ENCODE peak calls at places on chromosomes 7 and 10, in six cellular contexts. P, Y, C, L, R and F are unnamed samples.

GRCh38 chr7:134662871-134663205 is 16.2 kb downstream of the BPGM start:
- DNase-seq in P (no peak), Y (no peak), C (no peak), L (no peak), R (no peak), F (no peak)

GRCh38 chr7:106291247-106291646 is 6.5 kb upstream of the NAMPT start:
- DNase-seq in P (no peak), Y (no peak), C (no peak), L (no peak), R (no peak), F (no peak)

GRCh38 chr10:929965-930364 is 1.5 kb downstream of the LARP4B start:
- DNase-seq in P (peak; percentile 36), Y (no peak), C (no peak), L (no peak), R (no peak), F (peak; percentile 73)

GRCh38 chr7:494261-494687 is 25.4 kb downstream of the PDGFA start:
- DNase-seq in P (no peak), Y (no peak), C (no peak), L (no peak), R (no peak), F (no peak)

GRCh38 chr7:36855330-36855729 is 131.0 kb upstream of the AOAH start:
- DNase-seq in P (no peak), Y (no peak), C (no peak), L (peak; percentile 81), R (no peak), F (no peak)

GRCh38 chr7:75958802-75959543 is 35.4 kb downstream of the TMEM120A start:
- DNase-seq in P (no peak), Y (no peak), C (no peak), L (no peak), R (no peak), F (no peak)

GRCh38 chr10:33180390-33180789 is 154.1 kb downstream of the NRP1 start:
- DNase-seq in P (no peak), Y (no peak), C (no peak), L (no peak), R (no peak), F (no peak)

GRCh38 chr7:138008588-138009349 is 6.9 kb upstream of the CREB3L2 start:
- DNase-seq in P (peak; percentile 77), Y (peak; percentile 59), C (no peak), L (peak; percentile 46), R (peak; percentile 57), F (peak; percentile 75)

GRCh38 chr10:128526793-128527375 is 400.7 kb upstream of the MKI67 start:
- DNase-seq in P (no peak), Y (peak; percentile 16), C (no peak), L (no peak), R (peak; percentile 9), F (no peak)

GRCh38 chr7:19284596-19285300 is 139.5 kb upstream of the FERD3L start:
- DNase-seq in P (no peak), Y (no peak), C (no peak), L (peak; percentile 9), R (no peak), F (no peak)

GRCh38 chr10:22345301-22346086 is at the start of gene SPAG6:
- DNase-seq in P (no peak), Y (no peak), C (no peak), L (no peak), R (no peak), F (peak; percentile 37)

GRCh38 chr7:54560726-54561125 is 18.6 kb downstream of the VSTM2A start:
- DNase-seq in P (no peak), Y (no peak), C (no peak), L (peak; percentile 55), R (no peak), F (no peak)

GRCh38 chr7:22854158-22855048 is 31.8 kb upstream of the TOMM7 start:
- DNase-seq in P (peak; percentile 89), Y (peak; percentile 95), C (no peak), L (peak; percentile 51), R (peak; percentile 63), F (peak; percentile 96)

GRCh38 chr10:12699258-12699700 is 302.2 kb downstream of the CCDC3 start:
- DNase-seq in P (no peak), Y (no peak), C (no peak), L (peak; percentile 65), R (no peak), F (no peak)

GRCh38 chr7:5420108-5420840 is 3.4 kb downstream of the TNRC18 start:
- DNase-seq in P (no peak), Y (no peak), C (no peak), L (no peak), R (no peak), F (no peak)

GRCh38 chr10:19730071-19730470 is 86.2 kb upstream of the PLXDC2 start:
- DNase-seq in P (no peak), Y (no peak), C (no peak), L (peak; percentile 20), R (no peak), F (no peak)

GRCh38 chr10:128070161-128070560 is 56.1 kb downstream of the MKI67 start:
- DNase-seq in P (no peak), Y (no peak), C (no peak), L (no peak), R (no peak), F (no peak)

GRCh38 chr7:23472046-23472445 is 1.8 kb upstream of the IGF2BP3 start:
- DNase-seq in P (peak; percentile 54), Y (no peak), C (no peak), L (no peak), R (no peak), F (peak; percentile 55)

GRCh38 chr10:72011468-72011867 is 47.3 kb downstream of the CHST3 start:
- DNase-seq in P (no peak), Y (no peak), C (no peak), L (no peak), R (no peak), F (no peak)

GRCh38 chr7:100694196-100694745 is at the start of gene GIGYF1:
- DNase-seq in P (peak; percentile 81), Y (peak; percentile 72), C (no peak), L (no peak), R (no peak), F (peak; percentile 83)

GRCh38 chr7:29921404-29922010 is 68.1 kb downstream of the SCRN1 start:
- DNase-seq in P (peak; percentile 68), Y (no peak), C (peak; percentile 30), L (peak; percentile 64), R (peak; percentile 39), F (peak; percentile 74)

GRCh38 chr7:100881136-100881535 is 6.2 kb downstream of the SRRT start:
- DNase-seq in P (no peak), Y (no peak), C (no peak), L (no peak), R (no peak), F (no peak)

GRCh38 chr10:119378737-119379067 is 163.8 kb downstream of the RGS10 start:
- DNase-seq in P (no peak), Y (no peak), C (no peak), L (no peak), R (peak; percentile 75), F (no peak)

GRCh38 chr7:2943851-2944601 is 99.6 kb downstream of the CARD11 start:
- DNase-seq in P (no peak), Y (no peak), C (no peak), L (no peak), R (no peak), F (no peak)

GRCh38 chr10:76428541-76429330 is 997.3 kb downstream of the LRMDA start:
- DNase-seq in P (no peak), Y (no peak), C (peak; percentile 91), L (peak; percentile 72), R (peak; percentile 88), F (no peak)

GRCh38 chr7:29557954-29558353 is 5.7 kb upstream of the PRR15 start:
- DNase-seq in P (no peak), Y (no peak), C (no peak), L (peak; percentile 47), R (no peak), F (no peak)

GRCh38 chr10:58952162-58952561 is 224.3 kb upstream of the PHYHIPL start:
- DNase-seq in P (no peak), Y (peak; percentile 27), C (no peak), L (no peak), R (no peak), F (no peak)

GRCh38 chr7:46607176-46607575 is 686.1 kb upstream of the IGFBP3 start:
- DNase-seq in P (no peak), Y (no peak), C (no peak), L (no peak), R (no peak), F (no peak)

GRCh38 chr10:77231884-77232283 is 405.7 kb downstream of the KCNMA1 start:
- DNase-seq in P (no peak), Y (no peak), C (no peak), L (no peak), R (no peak), F (no peak)

GRCh38 chr10:132920101-132920925 is 22.1 kb downstream of the CFAP46 start:
- DNase-seq in P (no peak), Y (no peak), C (no peak), L (no peak), R (no peak), F (no peak)

GRCh38 chr7:70523626-70524351 is 608.2 kb upstream of the GALNT17 start:
- DNase-seq in P (no peak), Y (no peak), C (no peak), L (peak; percentile 20), R (no peak), F (no peak)

GRCh38 chr10:132459252-132460028 is 62.4 kb downstream of the PWWP2B start:
- DNase-seq in P (no peak), Y (peak; percentile 32), C (no peak), L (no peak), R (no peak), F (no peak)

GRCh38 chr7:38215734-38216670 is 38.0 kb downstream of the STARD3NL start:
- DNase-seq in P (peak; percentile 71), Y (peak; percentile 80), C (peak; percentile 88), L (peak; percentile 58), R (peak; percentile 90), F (peak; percentile 76)
- TF ChIP-seq CTCF in P (peak; percentile 96), Y (peak; percentile 83), C (peak; percentile 99), L (peak; percentile 98), R (peak; percentile 99), F (peak; percentile 89)

GRCh38 chr10:5547934-5548660 is 23.3 kb downstream of the CALML3 start:
- DNase-seq in P (no peak), Y (no peak), C (no peak), L (peak; percentile 82), R (no peak), F (no peak)
- H3K4me3 ChIP-seq in P (no peak overlapping the region), Y (peak overlapping the region; percentile 21), C (no peak overlapping the region), L (peak overlapping the region; percentile 11), R (no peak overlapping the region), F (no peak overlapping the region)

DNA sequence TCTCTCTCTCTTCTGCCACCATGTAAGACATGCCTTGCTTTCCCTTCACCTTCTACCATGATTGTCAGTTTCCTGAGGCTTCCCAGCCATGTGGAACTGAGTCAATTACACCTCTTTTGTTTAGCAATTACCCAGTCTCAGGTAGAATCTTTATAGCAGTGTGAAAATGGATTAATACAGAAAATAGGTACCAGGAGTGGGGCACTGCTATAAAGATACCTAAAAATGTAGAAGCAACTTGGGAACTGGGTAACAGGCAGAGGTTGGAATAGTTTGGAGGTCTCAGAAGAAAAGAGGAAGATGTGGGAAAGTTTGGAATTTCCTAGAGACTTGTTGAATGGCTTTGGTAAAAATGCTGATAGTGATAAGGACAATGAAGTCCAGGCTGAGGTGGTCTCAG is 15.6 kb downstream of the GALNTL5 start:
- DNase-seq in P (no peak), Y (no peak), C (no peak), L (no peak), R (no peak), F (no peak)
- TF ChIP-seq CTCF in P (no peak), Y (no peak), C (no peak), L (no peak), R (no peak), F (no peak)

GRCh38 chr10:117174439-117175214 is 22.7 kb upstream of the KCNK18 start:
- DNase-seq in P (peak; percentile 83), Y (peak; percentile 57), C (peak; percentile 32), L (peak; percentile 74), R (peak; percentile 60), F (peak; percentile 81)
- H3K4me3 ChIP-seq in P (peak overlapping the region; percentile 18), Y (peak overlapping the region; percentile 38), C (peak overlapping the region; percentile 50), L (peak overlapping the region; percentile 35), R (peak overlapping the region; percentile 32), F (peak overlapping the region; percentile 51)

GRCh38 chr10:98338318-98338717 is 70.3 kb upstream of the LOXL4 start:
- DNase-seq in P (no peak), Y (no peak), C (no peak), L (peak; percentile 37), R (no peak), F (no peak)
- TF ChIP-seq CTCF in P (no peak), Y (no peak), C (no peak), L (no peak), R (no peak), F (no peak)